ENCODE peak calls at places on chromosome 19, in ten cellular contexts. A is colonic mucosa; N is neuronal stem cell; W is naive thymus-derived CD4-positive, alpha-beta T cell; D is GM12865; M is AG09309; I is choroid plexus epithelial cell; F is spleen; E is effector memory CD4-positive, alpha-beta T cell; U is endothelial cell of umbilical vein. C is an unnamed sample.

GRCh38 chr19:42150940-42151339 is 18.7 kb upstream of the POU2F2 start:
- DNase-seq in A (no peak), N (no peak), W (no peak), D (no peak), M (no peak), I (no peak), F (no peak), E (no peak), U (no peak), C (no peak)

GRCh38 chr19:33553530-33554310 is 32.1 kb upstream of the PEPD start:
- DNase-seq in A (no peak), N (no peak), W (no peak), D (no peak), M (no peak), I (no peak), F (peak; percentile 48), E (no peak), U (no peak), C (no peak)

GRCh38 chr19:29389495-29389894 is 136.3 kb upstream of the VSTM2B start:
- DNase-seq in A (no peak), N (no peak), W (no peak), D (no peak), M (no peak), I (no peak), F (no peak), E (no peak), U (no peak), C (no peak)

GRCh38 chr19:56116606-56117005 is 4.5 kb downstream of the ZNF787 start:
- DNase-seq in A (no peak), N (no peak), W (no peak), D (no peak), M (no peak), I (no peak), F (no peak), E (no peak), U (no peak), C (no peak)

GRCh38 chr19:41016488-41017071 is 25.5 kb downstream of the CYP2B6 start:
- DNase-seq in A (no peak), N (no peak), W (no peak), D (no peak), M (no peak), I (no peak), F (no peak), E (no peak), U (no peak), C (no peak)

GRCh38 chr19:46221981-46222610 is 7.4 kb upstream of the IGFL1 start:
- DNase-seq in A (no peak), N (no peak), W (no peak), D (no peak), M (no peak), I (peak; percentile 33), F (no peak), E (no peak), U (no peak), C (peak; percentile 66)

GRCh38 chr19:48689438-48689837 is 6.3 kb upstream of the FUT2 start:
- DNase-seq in A (no peak), N (no peak), W (no peak), D (no peak), M (no peak), I (no peak), F (no peak), E (no peak), U (no peak), C (no peak)

GRCh38 chr19:41321600-41322270 is 11.8 kb downstream of the CCDC97 start:
- DNase-seq in A (no peak), N (peak; percentile 51), W (no peak), D (peak; percentile 50), M (no peak), I (peak; percentile 77), F (no peak), E (no peak), U (peak; percentile 76), C (peak; percentile 75)

GRCh38 chr19:41934849-41935374 is 6.7 kb upstream of the ERFL start:
- DNase-seq in A (peak; percentile 85), N (peak; percentile 86), W (peak; percentile 58), D (peak; percentile 85), M (no peak), I (peak; percentile 59), F (peak; percentile 93), E (peak; percentile 62), U (peak; percentile 45), C (peak; percentile 53)

GRCh38 chr19:52190679-52191293 is 934 bp downstream of the PPP2R1A start:
- DNase-seq in A (peak; percentile 48), N (peak; percentile 27), W (no peak), D (peak; percentile 56), M (no peak), I (peak; percentile 68), F (peak; percentile 82), E (no peak), U (no peak), C (peak; percentile 43)

GRCh38 chr19:2702170-2703076 is at the start of gene GNG7:
- DNase-seq in A (peak; percentile 95), N (peak; percentile 92), W (peak; percentile 98), D (peak; percentile 97), M (no peak), I (peak; percentile 73), F (peak; percentile 98), E (peak; percentile 91), U (peak; percentile 68), C (peak; percentile 69)

GRCh38 chr19:294819-295686 is 3.9 kb upstream of the PLPP2 start:
- DNase-seq in A (peak; percentile 42), N (no peak), W (no peak), D (peak; percentile 24), M (no peak), I (peak; percentile 50), F (no peak), E (no peak), U (no peak), C (peak; percentile 31)

DNA sequence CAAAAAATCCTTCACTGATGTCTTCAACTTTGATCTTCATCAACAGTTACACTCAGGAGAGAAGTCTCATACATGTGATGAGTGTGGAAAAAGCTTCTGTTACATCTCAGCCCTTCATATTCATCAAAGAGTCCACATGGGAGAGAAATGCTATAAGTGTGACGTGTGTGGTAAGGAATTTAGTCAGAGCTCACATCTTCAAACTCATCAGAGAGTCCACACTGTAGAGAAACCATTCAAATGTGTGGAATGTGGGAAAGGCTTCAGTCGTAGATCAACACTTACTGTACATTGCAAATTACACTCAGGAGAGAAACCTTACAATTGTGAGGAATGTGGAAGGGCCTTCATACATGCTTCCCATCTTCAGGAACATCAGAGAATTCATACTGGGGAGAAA is 8.4 kb upstream of the ZNF226 start:
- DNase-seq in A (no peak), N (no peak), W (no peak), D (no peak), M (no peak), I (no peak), F (no peak), E (no peak), U (no peak), C (no peak)
- H3K4me3 ChIP-seq in A (no peak overlapping the region), N (no peak overlapping the region), W (no peak overlapping the region), D (no peak overlapping the region), M (no peak overlapping the region), I (no peak overlapping the region), F (no peak overlapping the region), E (no peak overlapping the region), U (no peak overlapping the region), C (no peak overlapping the region)

GRCh38 chr19:44590245-44591059 is 22.9 kb upstream of the IGSF23 start:
- DNase-seq in A (no peak), N (no peak), W (no peak), D (no peak), M (no peak), I (no peak), F (no peak), E (no peak), U (peak; percentile 39), C (no peak)

GRCh38 chr19:44592451-44592890 is 20.9 kb upstream of the IGSF23 start:
- DNase-seq in A (no peak), N (no peak), W (no peak), D (no peak), M (no peak), I (no peak), F (no peak), E (no peak), U (no peak), C (no peak)

GRCh38 chr19:44585371-44586141 is 27.8 kb upstream of the IGSF23 start:
- DNase-seq in A (no peak), N (no peak), W (no peak), D (no peak), M (peak; percentile 34), I (peak; percentile 49), F (no peak), E (no peak), U (peak; percentile 50), C (peak; percentile 62)

GRCh38 chr19:44588753-44589112 is 24.6 kb upstream of the IGSF23 start:
- DNase-seq in A (no peak), N (no peak), W (no peak), D (no peak), M (no peak), I (no peak), F (no peak), E (no peak), U (no peak), C (no peak)

DNA sequence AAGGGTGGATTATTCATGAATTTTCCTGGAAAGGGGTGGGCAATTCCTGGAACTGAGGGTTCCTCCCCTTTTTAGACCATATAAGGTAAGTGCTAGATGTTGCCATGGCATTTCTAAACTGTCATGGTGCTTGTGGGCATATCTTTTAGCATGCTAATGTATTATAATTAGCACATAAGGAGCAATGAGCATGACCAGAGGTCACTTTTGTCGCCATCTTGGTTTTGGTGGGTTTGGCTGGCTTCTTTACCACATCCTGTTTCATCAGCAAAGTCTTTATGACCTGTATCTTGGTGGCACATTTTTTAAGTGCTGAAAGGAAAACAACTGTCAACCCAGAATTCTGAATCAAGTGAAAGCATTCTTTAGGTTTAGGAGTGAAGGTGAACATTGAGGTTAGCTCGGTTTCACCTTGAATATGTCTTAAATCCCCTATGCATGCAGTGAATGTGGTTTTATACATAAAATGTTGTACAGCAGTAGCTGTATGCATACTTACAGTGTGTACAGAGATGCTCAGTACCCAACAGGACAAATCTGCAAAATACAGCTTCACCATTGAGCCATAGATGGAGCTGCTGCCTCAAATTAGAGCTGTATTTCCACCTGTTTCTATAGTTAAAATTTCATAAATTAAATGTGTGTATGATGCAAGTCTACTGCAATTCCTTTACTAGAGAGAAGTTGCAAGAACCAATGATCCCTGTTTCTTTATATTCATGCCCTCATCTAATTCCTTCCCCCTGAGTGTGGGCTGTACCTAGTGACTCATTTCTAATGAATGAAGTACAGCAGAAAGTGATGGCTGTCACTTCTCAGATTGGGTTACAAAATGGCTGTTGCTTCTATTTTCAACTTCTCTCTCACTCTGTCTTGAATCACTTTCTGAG is 25.3 kb upstream of the IGSF23 start:
- DNase-seq in A (no peak), N (no peak), W (no peak), D (peak; percentile 10), M (peak; percentile 90), I (peak; percentile 93), F (no peak), E (no peak), U (peak; percentile 77), C (peak; percentile 96)
- H3K4me3 ChIP-seq in A (no peak overlapping the region), N (no peak overlapping the region), W (no peak overlapping the region), D (no peak overlapping the region), M (no peak overlapping the region), I (no peak overlapping the region), F (no peak overlapping the region), E (no peak overlapping the region), U (no peak overlapping the region), C (no peak overlapping the region)

GRCh38 chr19:6731822-6732221 is 5.6 kb downstream of the GPR108 start:
- DNase-seq in A (no peak), N (no peak), W (no peak), D (no peak), M (no peak), I (no peak), F (no peak), E (no peak), U (no peak), C (no peak)
- H3K4me3 ChIP-seq in A (no peak overlapping the region), N (no peak overlapping the region), W (no peak overlapping the region), D (no peak overlapping the region), M (no peak overlapping the region), I (no peak overlapping the region), F (no peak overlapping the region), E (no peak overlapping the region), U (no peak overlapping the region), C (no peak overlapping the region)

GRCh38 chr19:50204081-50204428 is 633 bp downstream of the MYH14 start:
- DNase-seq in A (no peak), N (no peak), W (no peak), D (no peak), M (no peak), I (no peak), F (no peak), E (no peak), U (no peak), C (no peak)
- H3K4me3 ChIP-seq in A (peak overlapping the region; percentile 46), N (peak overlapping the region; percentile 84), W (no peak overlapping the region), D (no peak overlapping the region), M (no peak overlapping the region), I (no peak overlapping the region), F (no peak overlapping the region), E (no peak overlapping the region), U (no peak overlapping the region), C (no peak overlapping the region)